ENCODE peak calls at places on chromosomes 13 and 19, in nine cellular contexts. One of them, this sample, is unnamed.

GRCh38 chr13:41970918-41971317 is 10.0 kb upstream of the VWA8 start:
- DNase-seq in CD8-positive, alpha-beta T cell: no peak
- DNase-seq in astrocyte of the spinal cord: no peak
- DNase-seq in uterus: no peak
- DNase-seq in heart right ventricle: no peak
- DNase-seq in AG04449: no peak
- DNase-seq in adrenal gland: no peak
- DNase-seq in mammary epithelial cell: no peak
- DNase-seq in fibroblast of lung: no peak
- DNase-seq in this sample: no peak

GRCh38 chr19:48543121-48543710 is 8.8 kb upstream of the SULT2B1 start:
- DNase-seq in CD8-positive, alpha-beta T cell: no peak
- DNase-seq in astrocyte of the spinal cord: peak
- DNase-seq in uterus: no peak
- DNase-seq in heart right ventricle: no peak
- DNase-seq in AG04449: no peak
- DNase-seq in adrenal gland: no peak
- DNase-seq in mammary epithelial cell: peak
- DNase-seq in fibroblast of lung: peak
- DNase-seq in this sample: peak

GRCh38 chr19:3357731-3358391 is 8.5 kb upstream of the NFIC start:
- DNase-seq in CD8-positive, alpha-beta T cell: no peak
- DNase-seq in astrocyte of the spinal cord: no peak
- DNase-seq in uterus: no peak
- DNase-seq in heart right ventricle: no peak
- DNase-seq in AG04449: no peak
- DNase-seq in adrenal gland: no peak
- DNase-seq in mammary epithelial cell: no peak
- DNase-seq in fibroblast of lung: no peak
- DNase-seq in this sample: peak

GRCh38 chr19:42249149-42249750 is 5.7 kb downstream of the ERF start:
- DNase-seq in CD8-positive, alpha-beta T cell: no peak
- DNase-seq in astrocyte of the spinal cord: no peak
- DNase-seq in uterus: no peak
- DNase-seq in heart right ventricle: no peak
- DNase-seq in AG04449: no peak
- DNase-seq in adrenal gland: no peak
- DNase-seq in mammary epithelial cell: no peak
- DNase-seq in fibroblast of lung: no peak
- DNase-seq in this sample: no peak

GRCh38 chr19:4380254-4380727 is 20.1 kb downstream of the SH3GL1 start:
- DNase-seq in CD8-positive, alpha-beta T cell: peak
- DNase-seq in astrocyte of the spinal cord: no peak
- DNase-seq in uterus: peak
- DNase-seq in heart right ventricle: peak
- DNase-seq in AG04449: no peak
- DNase-seq in adrenal gland: peak
- DNase-seq in mammary epithelial cell: peak
- DNase-seq in fibroblast of lung: no peak
- DNase-seq in this sample: peak

GRCh38 chr13:42396501-42396900 is 124.5 kb downstream of the AKAP11 start:
- DNase-seq in CD8-positive, alpha-beta T cell: no peak
- DNase-seq in astrocyte of the spinal cord: no peak
- DNase-seq in uterus: no peak
- DNase-seq in heart right ventricle: no peak
- DNase-seq in AG04449: no peak
- DNase-seq in adrenal gland: no peak
- DNase-seq in mammary epithelial cell: peak
- DNase-seq in fibroblast of lung: no peak
- DNase-seq in this sample: no peak

GRCh38 chr13:98977568-98978270 is at the start of gene DOCK9:
- DNase-seq in CD8-positive, alpha-beta T cell: no peak
- DNase-seq in astrocyte of the spinal cord: peak
- DNase-seq in uterus: peak
- DNase-seq in heart right ventricle: peak
- DNase-seq in AG04449: no peak
- DNase-seq in adrenal gland: no peak
- DNase-seq in mammary epithelial cell: peak
- DNase-seq in fibroblast of lung: peak
- DNase-seq in this sample: peak

GRCh38 chr19:10419200-10419645 is 1.1 kb upstream of the PDE4A start:
- DNase-seq in CD8-positive, alpha-beta T cell: no peak
- DNase-seq in astrocyte of the spinal cord: no peak
- DNase-seq in uterus: no peak
- DNase-seq in heart right ventricle: no peak
- DNase-seq in AG04449: no peak
- DNase-seq in adrenal gland: no peak
- DNase-seq in mammary epithelial cell: no peak
- DNase-seq in fibroblast of lung: no peak
- DNase-seq in this sample: no peak

GRCh38 chr19:18762125-18763023 is 28.7 kb downstream of the COMP start:
- DNase-seq in CD8-positive, alpha-beta T cell: no peak
- DNase-seq in astrocyte of the spinal cord: peak
- DNase-seq in uterus: peak
- DNase-seq in heart right ventricle: peak
- DNase-seq in AG04449: no peak
- DNase-seq in adrenal gland: peak
- DNase-seq in mammary epithelial cell: peak
- DNase-seq in fibroblast of lung: peak
- DNase-seq in this sample: peak

GRCh38 chr19:46181386-46181774 is 33.3 kb downstream of the IGFL2 start:
- DNase-seq in CD8-positive, alpha-beta T cell: no peak
- DNase-seq in astrocyte of the spinal cord: peak
- DNase-seq in uterus: no peak
- DNase-seq in heart right ventricle: no peak
- DNase-seq in AG04449: no peak
- DNase-seq in adrenal gland: no peak
- DNase-seq in mammary epithelial cell: no peak
- DNase-seq in fibroblast of lung: peak
- DNase-seq in this sample: peak

GRCh38 chr19:54096642-54097106 is 3.9 kb downstream of the OSCAR start:
- DNase-seq in CD8-positive, alpha-beta T cell: no peak
- DNase-seq in astrocyte of the spinal cord: peak
- DNase-seq in uterus: no peak
- DNase-seq in heart right ventricle: no peak
- DNase-seq in AG04449: no peak
- DNase-seq in adrenal gland: no peak
- DNase-seq in mammary epithelial cell: peak
- DNase-seq in fibroblast of lung: peak
- DNase-seq in this sample: peak

GRCh38 chr19:45446295-45446694 is 21.5 kb upstream of the FOSB start:
- DNase-seq in CD8-positive, alpha-beta T cell: no peak
- DNase-seq in astrocyte of the spinal cord: peak
- DNase-seq in uterus: no peak
- DNase-seq in heart right ventricle: no peak
- DNase-seq in AG04449: no peak
- DNase-seq in adrenal gland: no peak
- DNase-seq in mammary epithelial cell: peak
- DNase-seq in fibroblast of lung: peak
- DNase-seq in this sample: peak

GRCh38 chr19:843180-843835 is 2.5 kb downstream of the PRTN3 start:
- DNase-seq in CD8-positive, alpha-beta T cell: no peak
- DNase-seq in astrocyte of the spinal cord: no peak
- DNase-seq in uterus: no peak
- DNase-seq in heart right ventricle: peak
- DNase-seq in AG04449: no peak
- DNase-seq in adrenal gland: peak
- DNase-seq in mammary epithelial cell: no peak
- DNase-seq in fibroblast of lung: no peak
- DNase-seq in this sample: peak
- TF ChIP-seq CTCF in CD8-positive, alpha-beta T cell: no peak
- TF ChIP-seq CTCF in astrocyte of the spinal cord: no peak
- TF ChIP-seq CTCF in uterus: no peak
- TF ChIP-seq CTCF in heart right ventricle: no peak
- TF ChIP-seq CTCF in AG04449: no peak
- TF ChIP-seq CTCF in adrenal gland: no peak
- TF ChIP-seq CTCF in mammary epithelial cell: no peak
- TF ChIP-seq CTCF in fibroblast of lung: no peak
- TF ChIP-seq CTCF in this sample: peak

GRCh38 chr13:23763328-23763727 is 125.9 kb downstream of the MIPEP start:
- DNase-seq in CD8-positive, alpha-beta T cell: no peak
- DNase-seq in astrocyte of the spinal cord: no peak
- DNase-seq in uterus: no peak
- DNase-seq in heart right ventricle: no peak
- DNase-seq in AG04449: no peak
- DNase-seq in adrenal gland: no peak
- DNase-seq in mammary epithelial cell: no peak
- DNase-seq in fibroblast of lung: peak
- DNase-seq in this sample: no peak

GRCh38 chr13:23754506-23754905 is 134.7 kb downstream of the MIPEP start:
- DNase-seq in CD8-positive, alpha-beta T cell: no peak
- DNase-seq in astrocyte of the spinal cord: no peak
- DNase-seq in uterus: no peak
- DNase-seq in heart right ventricle: no peak
- DNase-seq in AG04449: no peak
- DNase-seq in adrenal gland: no peak
- DNase-seq in mammary epithelial cell: no peak
- DNase-seq in fibroblast of lung: no peak
- DNase-seq in this sample: no peak

GRCh38 chr13:23760000-23760399 is 129.2 kb downstream of the MIPEP start:
- DNase-seq in CD8-positive, alpha-beta T cell: no peak
- DNase-seq in astrocyte of the spinal cord: no peak
- DNase-seq in uterus: no peak
- DNase-seq in heart right ventricle: no peak
- DNase-seq in AG04449: no peak
- DNase-seq in adrenal gland: no peak
- DNase-seq in mammary epithelial cell: no peak
- DNase-seq in fibroblast of lung: no peak
- DNase-seq in this sample: no peak

GRCh38 chr13:23755040-23755439 is 134.2 kb downstream of the MIPEP start:
- DNase-seq in CD8-positive, alpha-beta T cell: no peak
- DNase-seq in astrocyte of the spinal cord: no peak
- DNase-seq in uterus: no peak
- DNase-seq in heart right ventricle: no peak
- DNase-seq in AG04449: no peak
- DNase-seq in adrenal gland: no peak
- DNase-seq in mammary epithelial cell: no peak
- DNase-seq in fibroblast of lung: no peak
- DNase-seq in this sample: no peak

GRCh38 chr13:23758783-23759527 is 130.2 kb downstream of the MIPEP start:
- DNase-seq in CD8-positive, alpha-beta T cell: no peak
- DNase-seq in astrocyte of the spinal cord: no peak
- DNase-seq in uterus: no peak
- DNase-seq in heart right ventricle: no peak
- DNase-seq in AG04449: no peak
- DNase-seq in adrenal gland: no peak
- DNase-seq in mammary epithelial cell: no peak
- DNase-seq in fibroblast of lung: no peak
- DNase-seq in this sample: no peak
- H3K4me3 ChIP-seq in CD8-positive, alpha-beta T cell: no peak
- H3K4me3 ChIP-seq in astrocyte of the spinal cord: no peak
- H3K4me3 ChIP-seq in uterus: no peak
- H3K4me3 ChIP-seq in heart right ventricle: no peak
- H3K4me3 ChIP-seq in AG04449: no peak
- H3K4me3 ChIP-seq in adrenal gland: no peak
- H3K4me3 ChIP-seq in mammary epithelial cell: no peak
- H3K4me3 ChIP-seq in fibroblast of lung: no peak
- H3K4me3 ChIP-seq in this sample: no peak

GRCh38 chr13:75530536-75530935 is 7.1 kb downstream of the COMMD6 start:
- DNase-seq in CD8-positive, alpha-beta T cell: no peak
- DNase-seq in astrocyte of the spinal cord: no peak
- DNase-seq in uterus: no peak
- DNase-seq in heart right ventricle: no peak
- DNase-seq in AG04449: no peak
- DNase-seq in adrenal gland: no peak
- DNase-seq in mammary epithelial cell: no peak
- DNase-seq in fibroblast of lung: no peak
- DNase-seq in this sample: no peak

GRCh38 chr13:75537401-75538365 is at the start of gene COMMD6:
- DNase-seq in CD8-positive, alpha-beta T cell: peak
- DNase-seq in astrocyte of the spinal cord: peak
- DNase-seq in uterus: peak
- DNase-seq in heart right ventricle: peak
- DNase-seq in AG04449: peak
- DNase-seq in adrenal gland: peak
- DNase-seq in mammary epithelial cell: peak
- DNase-seq in fibroblast of lung: peak
- DNase-seq in this sample: peak

DNA sequence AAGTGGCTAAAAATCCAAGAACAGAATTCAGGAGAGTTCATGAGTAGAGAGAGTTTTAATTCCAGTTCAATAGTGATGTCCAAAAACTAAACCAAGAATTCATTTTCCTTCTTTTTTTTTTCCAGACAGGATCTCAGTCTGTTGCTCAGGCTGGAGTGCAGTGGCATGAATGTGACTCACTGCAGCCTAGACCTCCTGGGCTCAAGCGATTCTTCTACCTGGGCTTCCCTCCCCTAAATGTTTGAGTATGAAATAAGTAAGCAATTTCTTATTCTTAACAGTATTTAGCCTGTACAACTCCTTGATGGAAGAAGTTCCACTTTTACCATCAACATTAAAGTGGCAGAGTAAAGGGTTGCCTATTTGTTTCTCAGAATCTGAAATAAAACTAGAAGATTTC is 3.8 kb downstream of the COMMD6 start:
- DNase-seq in CD8-positive, alpha-beta T cell: no peak
- DNase-seq in astrocyte of the spinal cord: no peak
- DNase-seq in uterus: no peak
- DNase-seq in heart right ventricle: no peak
- DNase-seq in AG04449: no peak
- DNase-seq in adrenal gland: no peak
- DNase-seq in mammary epithelial cell: no peak
- DNase-seq in fibroblast of lung: no peak
- DNase-seq in this sample: peak
- TF ChIP-seq CTCF in CD8-positive, alpha-beta T cell: no peak
- TF ChIP-seq CTCF in astrocyte of the spinal cord: no peak
- TF ChIP-seq CTCF in uterus: no peak
- TF ChIP-seq CTCF in heart right ventricle: no peak
- TF ChIP-seq CTCF in AG04449: no peak
- TF ChIP-seq CTCF in adrenal gland: no peak
- TF ChIP-seq CTCF in mammary epithelial cell: no peak
- TF ChIP-seq CTCF in fibroblast of lung: no peak
- TF ChIP-seq CTCF in this sample: no peak

GRCh38 chr19:16822648-16823047 is 6.5 kb upstream of the SIN3B start:
- DNase-seq in CD8-positive, alpha-beta T cell: no peak
- DNase-seq in astrocyte of the spinal cord: no peak
- DNase-seq in uterus: no peak
- DNase-seq in heart right ventricle: no peak
- DNase-seq in AG04449: no peak
- DNase-seq in adrenal gland: no peak
- DNase-seq in mammary epithelial cell: no peak
- DNase-seq in fibroblast of lung: no peak
- DNase-seq in this sample: no peak

GRCh38 chr19:16828990-16829821 is at the start of gene SIN3B:
- DNase-seq in CD8-positive, alpha-beta T cell: peak
- DNase-seq in astrocyte of the spinal cord: peak
- DNase-seq in uterus: peak
- DNase-seq in heart right ventricle: peak
- DNase-seq in AG04449: no peak
- DNase-seq in adrenal gland: peak
- DNase-seq in mammary epithelial cell: peak
- DNase-seq in fibroblast of lung: peak
- DNase-seq in this sample: peak

GRCh38 chr19:16825312-16826168 is 3.7 kb upstream of the SIN3B start:
- DNase-seq in CD8-positive, alpha-beta T cell: no peak
- DNase-seq in astrocyte of the spinal cord: peak
- DNase-seq in uterus: peak
- DNase-seq in heart right ventricle: peak
- DNase-seq in AG04449: no peak
- DNase-seq in adrenal gland: peak
- DNase-seq in mammary epithelial cell: peak
- DNase-seq in fibroblast of lung: peak
- DNase-seq in this sample: peak

GRCh38 chr19:16821081-16821480 is 8.1 kb upstream of the SIN3B start:
- DNase-seq in CD8-positive, alpha-beta T cell: no peak
- DNase-seq in astrocyte of the spinal cord: no peak
- DNase-seq in uterus: no peak
- DNase-seq in heart right ventricle: no peak
- DNase-seq in AG04449: no peak
- DNase-seq in adrenal gland: no peak
- DNase-seq in mammary epithelial cell: peak
- DNase-seq in fibroblast of lung: no peak
- DNase-seq in this sample: peak

GRCh38 chr19:16824658-16825311 is 4.4 kb upstream of the SIN3B start:
- DNase-seq in CD8-positive, alpha-beta T cell: no peak
- DNase-seq in astrocyte of the spinal cord: peak
- DNase-seq in uterus: peak
- DNase-seq in heart right ventricle: no peak
- DNase-seq in AG04449: no peak
- DNase-seq in adrenal gland: peak
- DNase-seq in mammary epithelial cell: no peak
- DNase-seq in fibroblast of lung: no peak
- DNase-seq in this sample: peak
- H3K4me3 ChIP-seq in CD8-positive, alpha-beta T cell: peak
- H3K4me3 ChIP-seq in astrocyte of the spinal cord: peak
- H3K4me3 ChIP-seq in uterus: peak
- H3K4me3 ChIP-seq in heart right ventricle: peak
- H3K4me3 ChIP-seq in AG04449: peak
- H3K4me3 ChIP-seq in adrenal gland: no peak
- H3K4me3 ChIP-seq in mammary epithelial cell: peak
- H3K4me3 ChIP-seq in fibroblast of lung: peak
- H3K4me3 ChIP-seq in this sample: peak